ENCODE peak calls at places on chromosomes 11 and 22, in seven cellular contexts. One of them, this sample, is unnamed.

GRCh38 chr11:91624021-91624420 is 600.6 kb upstream of the FAT3 start:
- DNase-seq in stomach: no peak
- DNase-seq in psoas muscle: no peak
- DNase-seq in AG09309: no peak
- DNase-seq in neural progenitor cell: no peak
- DNase-seq in heart left ventricle: no peak
- DNase-seq in lower leg skin: no peak
- DNase-seq in this sample: no peak

GRCh38 chr11:102882389-102883024 is 7.7 kb upstream of the MMP12 start:
- DNase-seq in stomach: no peak
- DNase-seq in psoas muscle: no peak
- DNase-seq in AG09309: peak
- DNase-seq in neural progenitor cell: no peak
- DNase-seq in heart left ventricle: no peak
- DNase-seq in lower leg skin: no peak
- DNase-seq in this sample: no peak

GRCh38 chr11:61752117-61752924 is at the start of gene MYRF:
- DNase-seq in stomach: peak
- DNase-seq in psoas muscle: peak
- DNase-seq in AG09309: no peak
- DNase-seq in neural progenitor cell: peak
- DNase-seq in heart left ventricle: peak
- DNase-seq in lower leg skin: no peak
- DNase-seq in this sample: no peak

GRCh38 chr11:130908770-130909625 is 7.3 kb downstream of the SNX19 start:
- DNase-seq in stomach: no peak
- DNase-seq in psoas muscle: no peak
- DNase-seq in AG09309: peak
- DNase-seq in neural progenitor cell: no peak
- DNase-seq in heart left ventricle: no peak
- DNase-seq in lower leg skin: no peak
- DNase-seq in this sample: peak

GRCh38 chr11:72817966-72818365 is 3.8 kb downstream of the ATG16L2 start:
- DNase-seq in stomach: no peak
- DNase-seq in psoas muscle: no peak
- DNase-seq in AG09309: no peak
- DNase-seq in neural progenitor cell: no peak
- DNase-seq in heart left ventricle: no peak
- DNase-seq in lower leg skin: no peak
- DNase-seq in this sample: no peak

GRCh38 chr22:36423461-36424404 is 36.0 kb upstream of the MYH9 start:
- DNase-seq in stomach: no peak
- DNase-seq in psoas muscle: no peak
- DNase-seq in AG09309: no peak
- DNase-seq in neural progenitor cell: no peak
- DNase-seq in heart left ventricle: no peak
- DNase-seq in lower leg skin: no peak
- DNase-seq in this sample: no peak

GRCh38 chr11:57972013-57972367 is 51.7 kb upstream of the OR9Q1 start:
- DNase-seq in stomach: no peak
- DNase-seq in psoas muscle: no peak
- DNase-seq in AG09309: no peak
- DNase-seq in neural progenitor cell: no peak
- DNase-seq in heart left ventricle: no peak
- DNase-seq in lower leg skin: no peak
- DNase-seq in this sample: no peak

GRCh38 chr22:23180893-23181762 is 819 bp downstream of the BCR start:
- DNase-seq in stomach: no peak
- DNase-seq in psoas muscle: peak
- DNase-seq in AG09309: no peak
- DNase-seq in neural progenitor cell: peak
- DNase-seq in heart left ventricle: no peak
- DNase-seq in lower leg skin: no peak
- DNase-seq in this sample: peak

GRCh38 chr11:19679952-19680823 is 32.4 kb upstream of the NAV2 start:
- DNase-seq in stomach: peak
- DNase-seq in psoas muscle: peak
- DNase-seq in AG09309: peak
- DNase-seq in neural progenitor cell: peak
- DNase-seq in heart left ventricle: peak
- DNase-seq in lower leg skin: peak
- DNase-seq in this sample: peak

GRCh38 chr11:1565173-1565903 is 6.7 kb downstream of the DUSP8 start:
- DNase-seq in stomach: no peak
- DNase-seq in psoas muscle: no peak
- DNase-seq in AG09309: no peak
- DNase-seq in neural progenitor cell: no peak
- DNase-seq in heart left ventricle: peak
- DNase-seq in lower leg skin: no peak
- DNase-seq in this sample: no peak

GRCh38 chr22:41417622-41418390 is 28.8 kb downstream of the TOB2 start:
- DNase-seq in stomach: peak
- DNase-seq in psoas muscle: peak
- DNase-seq in AG09309: no peak
- DNase-seq in neural progenitor cell: no peak
- DNase-seq in heart left ventricle: peak
- DNase-seq in lower leg skin: peak
- DNase-seq in this sample: peak

GRCh38 chr22:24325105-24325757 is 54.6 kb downstream of the SPECC1L start:
- DNase-seq in stomach: no peak
- DNase-seq in psoas muscle: no peak
- DNase-seq in AG09309: peak
- DNase-seq in neural progenitor cell: peak
- DNase-seq in heart left ventricle: peak
- DNase-seq in lower leg skin: no peak
- DNase-seq in this sample: peak

GRCh38 chr11:117595440-117595839 is 201.6 kb downstream of the DSCAML1 start:
- DNase-seq in stomach: no peak
- DNase-seq in psoas muscle: no peak
- DNase-seq in AG09309: no peak
- DNase-seq in neural progenitor cell: no peak
- DNase-seq in heart left ventricle: no peak
- DNase-seq in lower leg skin: no peak
- DNase-seq in this sample: peak

GRCh38 chr11:36273110-36273509 is 16.1 kb downstream of the COMMD9 start:
- DNase-seq in stomach: no peak
- DNase-seq in psoas muscle: no peak
- DNase-seq in AG09309: no peak
- DNase-seq in neural progenitor cell: peak
- DNase-seq in heart left ventricle: no peak
- DNase-seq in lower leg skin: no peak
- DNase-seq in this sample: no peak

GRCh38 chr11:131770801-131771200 is 400.4 kb downstream of the NTM start:
- DNase-seq in stomach: no peak
- DNase-seq in psoas muscle: no peak
- DNase-seq in AG09309: no peak
- DNase-seq in neural progenitor cell: no peak
- DNase-seq in heart left ventricle: no peak
- DNase-seq in lower leg skin: no peak
- DNase-seq in this sample: no peak

GRCh38 chr11:117792241-117792640 is 4.8 kb downstream of the DSCAML1 start:
- DNase-seq in stomach: no peak
- DNase-seq in psoas muscle: no peak
- DNase-seq in AG09309: no peak
- DNase-seq in neural progenitor cell: no peak
- DNase-seq in heart left ventricle: no peak
- DNase-seq in lower leg skin: no peak
- DNase-seq in this sample: no peak

GRCh38 chr11:120893431-120894206 is 130.3 kb upstream of the TBCEL start:
- DNase-seq in stomach: no peak
- DNase-seq in psoas muscle: no peak
- DNase-seq in AG09309: no peak
- DNase-seq in neural progenitor cell: no peak
- DNase-seq in heart left ventricle: no peak
- DNase-seq in lower leg skin: no peak
- DNase-seq in this sample: no peak

GRCh38 chr11:119641991-119642745 is 86.8 kb downstream of the NECTIN1 start:
- DNase-seq in stomach: no peak
- DNase-seq in psoas muscle: no peak
- DNase-seq in AG09309: no peak
- DNase-seq in neural progenitor cell: peak
- DNase-seq in heart left ventricle: no peak
- DNase-seq in lower leg skin: no peak
- DNase-seq in this sample: peak

GRCh38 chr11:10926801-10927200 is 68.9 kb upstream of the ZBED5 start:
- DNase-seq in stomach: no peak
- DNase-seq in psoas muscle: no peak
- DNase-seq in AG09309: no peak
- DNase-seq in neural progenitor cell: no peak
- DNase-seq in heart left ventricle: no peak
- DNase-seq in lower leg skin: peak
- DNase-seq in this sample: no peak

GRCh38 chr22:33544707-33545106 is 375.6 kb downstream of the LARGE1 start:
- DNase-seq in stomach: no peak
- DNase-seq in psoas muscle: no peak
- DNase-seq in AG09309: no peak
- DNase-seq in neural progenitor cell: no peak
- DNase-seq in heart left ventricle: no peak
- DNase-seq in lower leg skin: no peak
- DNase-seq in this sample: no peak

DNA sequence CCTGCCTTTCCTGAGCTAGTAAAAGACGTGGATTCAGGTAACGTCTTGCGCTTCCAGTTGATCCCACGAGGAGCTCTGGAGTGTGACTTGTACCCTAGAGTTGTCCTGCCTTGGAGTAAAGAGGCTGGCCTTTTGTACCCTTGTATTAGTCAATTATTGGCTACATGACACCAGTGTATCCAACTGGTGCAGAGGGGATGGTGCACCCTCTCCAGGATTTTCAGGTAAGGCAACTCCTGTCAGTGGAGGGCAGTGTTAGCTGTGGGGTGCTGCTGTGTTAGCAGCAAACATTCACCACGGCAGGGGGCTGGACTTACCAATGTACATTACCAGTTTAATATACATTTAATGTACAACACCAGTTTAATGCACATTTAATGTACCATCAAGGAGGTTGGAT is 233.5 kb downstream of the MIAT start:
- DNase-seq in stomach: no peak
- DNase-seq in psoas muscle: no peak
- DNase-seq in AG09309: no peak
- DNase-seq in neural progenitor cell: peak
- DNase-seq in heart left ventricle: no peak
- DNase-seq in lower leg skin: no peak
- DNase-seq in this sample: no peak
- TF ChIP-seq CTCF in stomach: no peak
- TF ChIP-seq CTCF in psoas muscle: no peak
- TF ChIP-seq CTCF in AG09309: no peak
- TF ChIP-seq CTCF in neural progenitor cell: peak
- TF ChIP-seq CTCF in heart left ventricle: no peak
- TF ChIP-seq CTCF in lower leg skin: no peak
- TF ChIP-seq CTCF in this sample: no peak

GRCh38 chr22:30717331-30717921 is 22.8 kb downstream of the OSBP2 start:
- DNase-seq in stomach: no peak
- DNase-seq in psoas muscle: no peak
- DNase-seq in AG09309: peak
- DNase-seq in neural progenitor cell: no peak
- DNase-seq in heart left ventricle: no peak
- DNase-seq in lower leg skin: no peak
- DNase-seq in this sample: peak

GRCh38 chr22:30717952-30718351 is 23.3 kb downstream of the OSBP2 start:
- DNase-seq in stomach: no peak
- DNase-seq in psoas muscle: no peak
- DNase-seq in AG09309: no peak
- DNase-seq in neural progenitor cell: no peak
- DNase-seq in heart left ventricle: no peak
- DNase-seq in lower leg skin: no peak
- DNase-seq in this sample: no peak

GRCh38 chr22:30718938-30719337 is 24.3 kb downstream of the OSBP2 start:
- DNase-seq in stomach: no peak
- DNase-seq in psoas muscle: no peak
- DNase-seq in AG09309: no peak
- DNase-seq in neural progenitor cell: no peak
- DNase-seq in heart left ventricle: no peak
- DNase-seq in lower leg skin: no peak
- DNase-seq in this sample: no peak

GRCh38 chr22:30718491-30718890 is 23.8 kb downstream of the OSBP2 start:
- DNase-seq in stomach: no peak
- DNase-seq in psoas muscle: no peak
- DNase-seq in AG09309: no peak
- DNase-seq in neural progenitor cell: no peak
- DNase-seq in heart left ventricle: no peak
- DNase-seq in lower leg skin: no peak
- DNase-seq in this sample: no peak

GRCh38 chr22:30720263-30720837 is 25.7 kb downstream of the OSBP2 start:
- DNase-seq in stomach: no peak
- DNase-seq in psoas muscle: no peak
- DNase-seq in AG09309: no peak
- DNase-seq in neural progenitor cell: no peak
- DNase-seq in heart left ventricle: no peak
- DNase-seq in lower leg skin: no peak
- DNase-seq in this sample: no peak
- TF ChIP-seq CTCF in stomach: no peak
- TF ChIP-seq CTCF in psoas muscle: no peak
- TF ChIP-seq CTCF in AG09309: no peak
- TF ChIP-seq CTCF in neural progenitor cell: no peak
- TF ChIP-seq CTCF in heart left ventricle: no peak
- TF ChIP-seq CTCF in lower leg skin: no peak
- TF ChIP-seq CTCF in this sample: no peak

DNA sequence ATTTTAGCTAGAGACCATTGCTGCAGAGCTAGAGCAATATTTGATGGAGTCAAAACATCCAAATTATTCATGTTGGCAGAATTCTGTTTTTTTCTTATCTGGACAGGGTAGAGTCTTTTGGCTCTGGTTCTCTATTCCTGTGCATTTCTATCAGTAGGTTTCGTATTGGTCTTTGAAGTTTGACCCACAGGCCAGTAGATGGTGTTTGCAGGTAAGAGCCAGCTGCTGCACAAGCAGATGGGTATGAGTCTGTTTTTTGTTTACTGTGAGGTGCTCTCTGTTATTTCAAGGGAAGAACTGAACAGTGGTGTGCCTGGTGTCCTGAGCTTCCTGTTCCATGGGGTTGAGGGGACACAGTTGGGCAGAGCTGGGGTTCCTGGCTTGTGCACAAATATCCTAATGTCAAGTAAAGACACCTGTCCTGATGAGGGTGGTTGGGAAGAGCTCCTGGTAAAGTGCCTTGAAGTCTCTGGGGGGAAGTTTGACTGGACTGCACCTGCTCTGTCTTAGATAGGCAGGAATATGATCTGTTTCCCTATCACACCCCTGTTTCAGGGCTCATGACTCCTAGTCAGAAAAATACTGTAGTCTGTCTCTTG is 34.0 kb upstream of the SLC22A25 start:
- DNase-seq in stomach: no peak
- DNase-seq in psoas muscle: no peak
- DNase-seq in AG09309: no peak
- DNase-seq in neural progenitor cell: no peak
- DNase-seq in heart left ventricle: no peak
- DNase-seq in lower leg skin: no peak
- DNase-seq in this sample: peak
- TF ChIP-seq CTCF in stomach: peak
- TF ChIP-seq CTCF in psoas muscle: no peak
- TF ChIP-seq CTCF in AG09309: no peak
- TF ChIP-seq CTCF in neural progenitor cell: no peak
- TF ChIP-seq CTCF in heart left ventricle: no peak
- TF ChIP-seq CTCF in lower leg skin: no peak
- TF ChIP-seq CTCF in this sample: peak

DNA sequence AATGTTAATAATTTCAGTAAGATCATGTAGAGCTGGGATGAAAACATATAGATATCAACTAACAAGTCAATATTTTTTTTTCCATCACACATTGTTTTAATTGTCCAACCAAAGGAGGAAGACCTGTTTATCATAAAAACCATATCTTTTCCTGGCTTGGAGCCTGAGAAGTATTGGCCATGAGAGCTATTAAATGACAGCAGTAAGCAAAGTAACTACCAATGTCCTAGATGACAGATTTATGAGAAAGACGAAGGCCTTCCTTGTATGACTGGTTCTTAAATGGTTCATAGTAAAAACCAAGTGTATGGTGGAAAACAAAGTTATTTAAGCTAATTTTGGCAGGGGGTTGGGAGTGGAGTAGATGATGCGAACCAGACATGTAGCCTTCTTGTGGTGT is 1147.1 kb upstream of the TENM4 start:
- DNase-seq in stomach: no peak
- DNase-seq in psoas muscle: no peak
- DNase-seq in AG09309: no peak
- DNase-seq in neural progenitor cell: no peak
- DNase-seq in heart left ventricle: no peak
- DNase-seq in lower leg skin: no peak
- DNase-seq in this sample: no peak
- TF ChIP-seq CTCF in stomach: no peak
- TF ChIP-seq CTCF in psoas muscle: no peak
- TF ChIP-seq CTCF in AG09309: no peak
- TF ChIP-seq CTCF in neural progenitor cell: no peak
- TF ChIP-seq CTCF in heart left ventricle: no peak
- TF ChIP-seq CTCF in lower leg skin: no peak
- TF ChIP-seq CTCF in this sample: no peak